ENCODE peak calls at places on chromosomes 12 and 14, in six cellular contexts. N, F, T, W, U and Z are unnamed samples.

GRCh38 chr12:121595520-121595919 is 14.7 kb upstream of the KDM2B start:
- DNase-seq in F (no peak), U (no peak), T (no peak), N (no peak), W (no peak), Z (no peak)

GRCh38 chr14:77340389-77340788 is 19.6 kb downstream of the GSTZ1 start:
- DNase-seq in U (peak; percentile 64), W (no peak), T (no peak), N (no peak), F (no peak), Z (no peak)

GRCh38 chr14:78997811-78998210 is 827.6 kb downstream of the NRXN3 start:
- DNase-seq in N (peak; percentile 34), W (no peak), T (peak; percentile 20), U (no peak), F (no peak), Z (no peak)

GRCh38 chr12:21617030-21617429 is 12.4 kb upstream of the GYS2 start:
- DNase-seq in T (no peak), U (no peak), F (no peak), W (no peak), N (no peak), Z (no peak)

GRCh38 chr12:123085730-123086487 is 65.0 kb downstream of the PITPNM2 start:
- DNase-seq in T (no peak), N (peak; percentile 73), U (no peak), W (no peak), F (peak; percentile 96), Z (peak; percentile 79)

GRCh38 chr12:132475304-132476037 is 14.5 kb upstream of the FBRSL1 start:
- DNase-seq in W (peak; percentile 41), N (peak; percentile 43), F (no peak), U (no peak), T (no peak), Z (no peak)

GRCh38 chr12:27711312-27711682 is 665 bp downstream of the MRPS35 start:
- DNase-seq in N (no peak), W (no peak), F (peak; percentile 53), U (no peak), T (no peak), Z (peak; percentile 15)

GRCh38 chr14:28831126-28831525 is 64.5 kb downstream of the FOXG1 start:
- DNase-seq in T (no peak), W (no peak), F (no peak), N (no peak), U (no peak), Z (no peak)

GRCh38 chr14:71437870-71438269 is 494.4 kb upstream of the RGS6 start:
- DNase-seq in N (no peak), F (peak; percentile 38), W (no peak), T (no peak), U (no peak), Z (no peak)

GRCh38 chr14:69262516-69262915 is 2.6 kb downstream of the GALNT16 start:
- DNase-seq in U (no peak), F (no peak), W (no peak), T (no peak), N (no peak), Z (no peak)

GRCh38 chr14:69261761-69262331 is 1.9 kb downstream of the GALNT16 start:
- DNase-seq in F (no peak), T (no peak), W (no peak), U (peak; percentile 79), N (peak; percentile 55), Z (no peak)

GRCh38 chr14:69263771-69264170 is 3.8 kb downstream of the GALNT16 start:
- DNase-seq in T (no peak), W (no peak), N (peak; percentile 66), F (no peak), U (no peak), Z (no peak)

GRCh38 chr14:69260979-69261605 is 1.1 kb downstream of the GALNT16 start:
- DNase-seq in U (peak; percentile 90), F (peak; percentile 37), T (no peak), W (peak; percentile 14), N (peak; percentile 25), Z (no peak)

GRCh38 chr14:69263364-69263763 is 3.4 kb downstream of the GALNT16 start:
- DNase-seq in N (peak; percentile 98), W (no peak), T (peak; percentile 89), F (peak; percentile 60), U (no peak), Z (peak; percentile 88)
- H3K27me3 ChIP-seq in N (peaks cover 21% of the 10 kb centered on the region), W (peaks cover 13% of the 10 kb centered on the region), T (no peaks in the 10 kb centered on the region), F (peaks cover 54% of the 10 kb centered on the region), U (peaks cover 10% of the 10 kb centered on the region), Z (no peaks in the 10 kb centered on the region)

DNA sequence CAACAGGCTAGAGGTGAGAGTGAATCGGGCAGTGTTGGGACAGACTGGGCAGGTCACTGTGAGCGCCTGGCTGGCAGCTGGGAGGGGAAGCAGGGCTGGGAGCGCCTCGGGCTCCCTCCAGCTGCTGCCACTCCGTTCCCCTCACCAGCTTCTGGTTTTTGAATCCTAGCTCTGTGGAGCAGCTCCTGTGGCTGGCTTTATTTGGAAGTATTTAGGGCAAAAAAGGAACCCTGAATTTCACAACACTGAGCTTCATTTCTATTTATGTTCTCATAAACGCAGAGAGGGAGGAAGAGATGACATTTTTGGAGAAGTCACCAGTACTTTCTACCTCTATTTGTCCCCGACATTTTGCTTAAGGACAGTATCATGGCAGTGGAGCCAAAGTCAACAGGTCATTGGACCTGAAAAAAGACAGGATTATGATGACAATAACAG is 63.9 kb upstream of the ACTN1 start:
- DNase-seq in T (peak; percentile 61), U (no peak), N (no peak), W (no peak), F (no peak), Z (no peak)
- H3K4me3 ChIP-seq in T (peak overlapping the region; percentile 17), U (no peak overlapping the region), N (no peak overlapping the region), W (no peak overlapping the region), F (no peak overlapping the region), Z (no peak overlapping the region)

GRCh38 chr12:34304546-34304945 is 282.2 kb downstream of the ALG10 start:
- DNase-seq in T (no peak), F (no peak), N (no peak), U (no peak), W (no peak), Z (no peak)
- H3K9me3 ChIP-seq in T (no peaks in the 10 kb centered on the region), F (no peaks in the 10 kb centered on the region), N (no peaks in the 10 kb centered on the region), U (peaks cover 66% of the 10 kb centered on the region), W (no peaks in the 10 kb centered on the region), Z (no peaks in the 10 kb centered on the region)

DNA sequence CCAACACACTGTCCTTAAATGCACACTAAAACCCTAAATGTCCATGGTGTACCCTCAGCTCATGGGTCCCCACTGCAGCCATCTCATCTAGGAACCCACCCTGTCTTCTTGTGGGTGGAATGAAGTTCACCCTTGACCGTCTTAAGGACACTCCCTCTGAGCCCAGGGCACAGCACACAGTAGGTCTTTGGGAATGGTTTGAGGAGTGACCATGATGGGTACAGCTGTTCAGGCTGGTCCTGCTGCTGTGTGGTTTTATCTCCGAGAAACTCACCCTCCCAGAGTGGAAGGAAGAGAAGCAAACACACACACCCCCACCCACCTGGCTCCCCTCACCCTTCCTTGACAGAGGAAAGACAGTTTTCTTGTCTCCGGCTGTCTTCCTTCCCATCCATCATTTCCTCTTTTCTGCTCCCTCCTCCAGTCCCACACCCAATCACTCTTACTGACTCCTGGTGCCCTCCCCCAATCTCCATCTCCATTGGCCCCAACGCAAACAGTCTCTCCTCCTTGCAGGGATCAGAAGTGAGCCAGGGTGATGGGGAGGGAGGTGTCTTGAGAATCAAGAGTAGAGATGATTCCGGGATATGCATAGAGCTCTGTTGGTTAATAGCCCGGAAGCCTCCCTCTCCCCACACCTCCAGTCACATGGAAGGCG is 105.9 kb upstream of the LHX5 start:
- DNase-seq in F (no peak), N (no peak), T (no peak), W (no peak), U (peak; percentile 49), Z (no peak)
- H3K27me3 ChIP-seq in F (peaks cover 67% of the 10 kb centered on the region), N (no peaks in the 10 kb centered on the region), T (peaks cover 10% of the 10 kb centered on the region), W (peaks cover 4% of the 10 kb centered on the region), U (peaks cover 4% of the 10 kb centered on the region), Z (no peaks in the 10 kb centered on the region)

DNA sequence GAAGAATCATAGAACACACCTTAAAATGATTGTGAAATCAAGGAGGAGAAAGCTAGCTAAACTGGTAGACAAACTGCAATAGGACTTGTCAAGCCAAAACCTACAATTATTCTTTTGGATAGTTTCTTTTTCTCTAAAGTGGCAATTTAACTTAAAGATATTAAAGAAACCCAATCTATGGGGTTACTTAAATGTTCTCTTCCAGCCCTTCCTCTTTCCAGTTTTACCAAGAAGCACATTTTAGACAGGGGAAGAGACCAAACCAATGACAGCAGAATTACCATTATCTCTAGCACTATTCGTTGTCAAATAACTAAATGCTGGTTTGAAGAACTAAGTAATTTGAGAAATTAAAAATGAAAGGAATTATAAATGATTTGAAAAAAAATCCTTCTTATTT is 732 bp upstream of the SLC16A7 start:
- DNase-seq in T (no peak), U (no peak), F (no peak), N (peak; percentile 2), W (no peak), Z (no peak)
- H3K4me3 ChIP-seq in T (peak overlapping the region; percentile 80), U (peak overlapping the region; percentile 90), F (peak overlapping the region; percentile 94), N (peak overlapping the region; percentile 90), W (peak overlapping the region; percentile 95), Z (peak overlapping the region; percentile 91)

DNA sequence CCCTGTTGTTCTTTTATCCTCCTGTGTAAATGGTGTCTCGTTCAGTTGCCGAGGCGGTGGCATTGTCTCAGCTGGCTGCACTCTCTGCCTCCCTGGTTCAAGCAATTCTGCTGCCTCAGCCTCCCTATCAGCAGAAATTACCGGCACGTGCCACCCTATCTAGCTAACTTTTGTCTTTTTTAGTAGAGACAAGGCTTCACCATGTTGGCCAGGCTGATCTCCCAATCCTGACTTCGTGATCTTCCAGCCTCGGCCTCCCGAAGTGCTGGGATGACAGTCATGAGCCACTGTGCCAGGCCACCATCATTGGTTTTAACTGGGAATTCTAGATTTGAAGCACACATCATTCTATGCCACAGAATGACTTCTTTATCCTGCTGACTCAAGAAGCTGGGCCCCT is 175.3 kb upstream of the ALG10B start:
- DNase-seq in U (no peak), F (peak; percentile 21), W (no peak), T (no peak), N (no peak), Z (no peak)
- H3K9me3 ChIP-seq in U (peaks cover 29% of the 10 kb centered on the region), F (no peaks in the 10 kb centered on the region), W (no peaks in the 10 kb centered on the region), T (no peaks in the 10 kb centered on the region), N (no peaks in the 10 kb centered on the region), Z (no peaks in the 10 kb centered on the region)

GRCh38 chr12:46506961-46507360 is 134.4 kb upstream of the SLC38A2 start:
- DNase-seq in N (no peak), W (no peak), T (no peak), F (no peak), U (no peak), Z (no peak)
- H3K27me3 ChIP-seq in N (no peaks in the 10 kb centered on the region), W (no peaks in the 10 kb centered on the region), T (no peaks in the 10 kb centered on the region), F (no peaks in the 10 kb centered on the region), U (no peaks in the 10 kb centered on the region), Z (no peaks in the 10 kb centered on the region)